ENCODE peak calls at places on chromosomes 3 and 15, in nine cellular contexts. One of them, this sample, is unnamed.

GRCh38 chr3:31066999-31067398 is 172.5 kb upstream of the GADL1 start:
- DNase-seq in stomach: no peak
- DNase-seq in A549: no peak
- DNase-seq in upper lobe of left lung: no peak
- DNase-seq in transverse colon: no peak
- DNase-seq in tibial nerve: no peak
- DNase-seq in H1: no peak
- DNase-seq in esophagus muscularis mucosa: no peak
- DNase-seq in ovary: no peak
- DNase-seq in this sample: peak

GRCh38 chr15:94282269-94283250 is 51.2 kb downstream of the MCTP2 start:
- DNase-seq in stomach: no peak
- DNase-seq in A549: no peak
- DNase-seq in upper lobe of left lung: no peak
- DNase-seq in transverse colon: no peak
- DNase-seq in tibial nerve: no peak
- DNase-seq in H1: no peak
- DNase-seq in esophagus muscularis mucosa: no peak
- DNase-seq in ovary: no peak
- DNase-seq in this sample: no peak

GRCh38 chr15:89936051-89936792 is 23.5 kb upstream of the ARPIN start:
- DNase-seq in stomach: no peak
- DNase-seq in A549: no peak
- DNase-seq in upper lobe of left lung: no peak
- DNase-seq in transverse colon: no peak
- DNase-seq in tibial nerve: no peak
- DNase-seq in H1: no peak
- DNase-seq in esophagus muscularis mucosa: no peak
- DNase-seq in ovary: no peak
- DNase-seq in this sample: no peak

GRCh38 chr15:68224546-68225250 is 4.8 kb downstream of the CLN6 start:
- DNase-seq in stomach: peak
- DNase-seq in A549: no peak
- DNase-seq in upper lobe of left lung: no peak
- DNase-seq in transverse colon: no peak
- DNase-seq in tibial nerve: no peak
- DNase-seq in H1: no peak
- DNase-seq in esophagus muscularis mucosa: peak
- DNase-seq in ovary: no peak
- DNase-seq in this sample: peak

GRCh38 chr3:71294919-71295318 is 288.6 kb downstream of the FOXP1 start:
- DNase-seq in stomach: no peak
- DNase-seq in A549: no peak
- DNase-seq in upper lobe of left lung: no peak
- DNase-seq in transverse colon: no peak
- DNase-seq in tibial nerve: no peak
- DNase-seq in H1: no peak
- DNase-seq in esophagus muscularis mucosa: no peak
- DNase-seq in ovary: no peak
- DNase-seq in this sample: no peak

GRCh38 chr15:69497076-69497475 is 44.5 kb downstream of the RPLP1 start:
- DNase-seq in stomach: no peak
- DNase-seq in A549: no peak
- DNase-seq in upper lobe of left lung: no peak
- DNase-seq in transverse colon: no peak
- DNase-seq in tibial nerve: no peak
- DNase-seq in H1: no peak
- DNase-seq in esophagus muscularis mucosa: no peak
- DNase-seq in ovary: no peak
- DNase-seq in this sample: peak

GRCh38 chr3:50630916-50631315 is 14.0 kb downstream of the MAPKAPK3 start:
- DNase-seq in stomach: no peak
- DNase-seq in A549: no peak
- DNase-seq in upper lobe of left lung: no peak
- DNase-seq in transverse colon: no peak
- DNase-seq in tibial nerve: no peak
- DNase-seq in H1: no peak
- DNase-seq in esophagus muscularis mucosa: no peak
- DNase-seq in ovary: no peak
- DNase-seq in this sample: no peak

GRCh38 chr15:44729394-44729913 is 6.9 kb upstream of the TRIM69 start:
- DNase-seq in stomach: peak
- DNase-seq in A549: no peak
- DNase-seq in upper lobe of left lung: no peak
- DNase-seq in transverse colon: peak
- DNase-seq in tibial nerve: no peak
- DNase-seq in H1: no peak
- DNase-seq in esophagus muscularis mucosa: no peak
- DNase-seq in ovary: no peak
- DNase-seq in this sample: peak

GRCh38 chr15:39666671-39667070 is 85.8 kb downstream of the THBS1 start:
- DNase-seq in stomach: no peak
- DNase-seq in A549: no peak
- DNase-seq in upper lobe of left lung: no peak
- DNase-seq in transverse colon: no peak
- DNase-seq in tibial nerve: no peak
- DNase-seq in H1: no peak
- DNase-seq in esophagus muscularis mucosa: no peak
- DNase-seq in ovary: no peak
- DNase-seq in this sample: no peak

GRCh38 chr3:11907667-11908660 is 61.3 kb upstream of the TAMM41 start:
- DNase-seq in stomach: no peak
- DNase-seq in A549: no peak
- DNase-seq in upper lobe of left lung: peak
- DNase-seq in transverse colon: no peak
- DNase-seq in tibial nerve: no peak
- DNase-seq in H1: no peak
- DNase-seq in esophagus muscularis mucosa: no peak
- DNase-seq in ovary: no peak
- DNase-seq in this sample: no peak

GRCh38 chr15:41971893-41972340 is 440 bp downstream of the EHD4 start:
- DNase-seq in stomach: peak
- DNase-seq in A549: no peak
- DNase-seq in upper lobe of left lung: peak
- DNase-seq in transverse colon: no peak
- DNase-seq in tibial nerve: no peak
- DNase-seq in H1: no peak
- DNase-seq in esophagus muscularis mucosa: no peak
- DNase-seq in ovary: peak
- DNase-seq in this sample: no peak

GRCh38 chr15:55535436-55535835 is 27.4 kb upstream of the DNAAF4 start:
- DNase-seq in stomach: no peak
- DNase-seq in A549: no peak
- DNase-seq in upper lobe of left lung: no peak
- DNase-seq in transverse colon: no peak
- DNase-seq in tibial nerve: no peak
- DNase-seq in H1: no peak
- DNase-seq in esophagus muscularis mucosa: no peak
- DNase-seq in ovary: no peak
- DNase-seq in this sample: peak

GRCh38 chr3:52087728-52088127 is 31.4 kb upstream of the DUSP7 start:
- DNase-seq in stomach: no peak
- DNase-seq in A549: no peak
- DNase-seq in upper lobe of left lung: no peak
- DNase-seq in transverse colon: no peak
- DNase-seq in tibial nerve: no peak
- DNase-seq in H1: no peak
- DNase-seq in esophagus muscularis mucosa: no peak
- DNase-seq in ovary: no peak
- DNase-seq in this sample: no peak

GRCh38 chr15:89177633-89178306 is 43.6 kb downstream of the RLBP1 start:
- DNase-seq in stomach: peak
- DNase-seq in A549: peak
- DNase-seq in upper lobe of left lung: no peak
- DNase-seq in transverse colon: peak
- DNase-seq in tibial nerve: peak
- DNase-seq in H1: no peak
- DNase-seq in esophagus muscularis mucosa: no peak
- DNase-seq in ovary: peak
- DNase-seq in this sample: no peak

GRCh38 chr15:88800026-88800425 is 3.2 kb upstream of the ACAN start:
- DNase-seq in stomach: no peak
- DNase-seq in A549: peak
- DNase-seq in upper lobe of left lung: no peak
- DNase-seq in transverse colon: no peak
- DNase-seq in tibial nerve: no peak
- DNase-seq in H1: no peak
- DNase-seq in esophagus muscularis mucosa: no peak
- DNase-seq in ovary: no peak
- DNase-seq in this sample: no peak

GRCh38 chr3:33915796-33916589 is 117.6 kb downstream of the PDCD6IP start:
- DNase-seq in stomach: no peak
- DNase-seq in A549: peak
- DNase-seq in upper lobe of left lung: no peak
- DNase-seq in transverse colon: no peak
- DNase-seq in tibial nerve: no peak
- DNase-seq in H1: peak
- DNase-seq in esophagus muscularis mucosa: no peak
- DNase-seq in ovary: no peak
- DNase-seq in this sample: no peak

GRCh38 chr3:112247900-112248299 is 46.1 kb downstream of the SLC9C1 start:
- DNase-seq in stomach: no peak
- DNase-seq in A549: no peak
- DNase-seq in upper lobe of left lung: no peak
- DNase-seq in transverse colon: no peak
- DNase-seq in tibial nerve: no peak
- DNase-seq in H1: no peak
- DNase-seq in esophagus muscularis mucosa: no peak
- DNase-seq in ovary: no peak
- DNase-seq in this sample: no peak

GRCh38 chr3:96434616-96435015 is 379.8 kb upstream of the EPHA6 start:
- DNase-seq in stomach: no peak
- DNase-seq in A549: no peak
- DNase-seq in upper lobe of left lung: no peak
- DNase-seq in transverse colon: no peak
- DNase-seq in tibial nerve: no peak
- DNase-seq in H1: no peak
- DNase-seq in esophagus muscularis mucosa: no peak
- DNase-seq in ovary: no peak
- DNase-seq in this sample: no peak

GRCh38 chr3:72907851-72908620 is 20.2 kb downstream of the GXYLT2 start:
- DNase-seq in stomach: no peak
- DNase-seq in A549: peak
- DNase-seq in upper lobe of left lung: no peak
- DNase-seq in transverse colon: no peak
- DNase-seq in tibial nerve: no peak
- DNase-seq in H1: no peak
- DNase-seq in esophagus muscularis mucosa: no peak
- DNase-seq in ovary: peak
- DNase-seq in this sample: no peak

DNA sequence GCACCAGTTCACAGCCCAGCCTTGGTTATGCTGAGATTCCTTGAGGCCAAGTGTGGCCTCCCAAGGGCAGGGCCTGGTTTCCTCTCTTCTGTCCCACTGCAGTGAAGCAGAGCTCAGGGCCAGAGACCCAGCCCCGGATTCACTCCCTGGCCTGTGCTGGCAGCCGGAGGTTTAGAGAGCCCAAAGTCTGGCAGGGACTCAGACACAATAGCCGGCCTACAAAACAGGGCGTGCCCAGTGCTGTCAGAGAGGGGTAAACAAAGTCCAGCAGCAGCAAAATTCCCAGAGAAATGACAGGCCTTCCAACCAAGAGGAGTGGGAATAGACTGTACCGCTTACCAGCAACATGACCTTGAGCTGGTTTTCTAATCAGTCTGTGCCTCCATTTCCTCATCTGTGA is 14.0 kb downstream of the VIPR1 start:
- DNase-seq in stomach: peak
- DNase-seq in A549: no peak
- DNase-seq in upper lobe of left lung: no peak
- DNase-seq in transverse colon: peak
- DNase-seq in tibial nerve: no peak
- DNase-seq in H1: no peak
- DNase-seq in esophagus muscularis mucosa: no peak
- DNase-seq in ovary: no peak
- DNase-seq in this sample: no peak
- H3K27ac ChIP-seq in stomach: no peak
- H3K27ac ChIP-seq in A549: no peak
- H3K27ac ChIP-seq in upper lobe of left lung: peak
- H3K27ac ChIP-seq in transverse colon: peak
- H3K27ac ChIP-seq in tibial nerve: no peak
- H3K27ac ChIP-seq in H1: no peak
- H3K27ac ChIP-seq in esophagus muscularis mucosa: no peak
- H3K27ac ChIP-seq in ovary: no peak
- H3K27ac ChIP-seq in this sample: peak

DNA sequence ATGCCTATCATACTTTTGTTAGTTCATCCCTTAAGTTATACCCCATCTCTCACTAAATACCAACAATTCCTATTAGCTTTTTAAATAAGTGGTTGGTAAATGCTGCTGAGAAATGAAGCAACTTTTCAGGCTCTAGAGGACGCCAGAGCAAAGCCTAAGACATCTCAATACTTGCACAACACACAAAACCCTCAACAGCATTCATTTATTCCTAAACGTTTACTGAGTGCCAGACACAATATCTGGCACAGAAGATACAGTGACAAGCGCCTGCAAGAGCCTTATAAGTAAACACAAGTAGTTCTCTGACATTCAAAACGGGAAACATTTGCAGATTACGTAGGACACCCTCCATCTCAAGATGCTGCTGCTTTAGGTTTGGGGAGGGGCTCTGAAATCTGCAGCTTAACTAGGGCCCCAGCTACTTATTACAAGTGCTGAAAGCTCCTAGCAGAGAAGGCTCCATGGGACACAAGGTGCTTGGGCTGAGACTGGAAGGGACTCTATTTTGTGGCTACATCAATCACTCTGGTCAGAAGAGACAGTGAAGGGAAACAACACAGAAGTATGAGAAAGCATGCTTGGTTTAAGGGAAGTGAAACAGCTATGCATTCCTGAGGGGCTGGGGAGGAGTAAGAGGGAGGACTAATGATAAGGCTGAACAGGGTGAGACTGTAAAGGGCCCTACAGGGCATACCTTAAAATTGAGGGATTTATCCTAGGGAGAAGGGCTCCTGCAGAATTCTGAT is 311.3 kb downstream of the PLCL2 start:
- DNase-seq in stomach: no peak
- DNase-seq in A549: no peak
- DNase-seq in upper lobe of left lung: no peak
- DNase-seq in transverse colon: no peak
- DNase-seq in tibial nerve: no peak
- DNase-seq in H1: no peak
- DNase-seq in esophagus muscularis mucosa: no peak
- DNase-seq in ovary: no peak
- DNase-seq in this sample: no peak
- TF ChIP-seq CTCF in stomach: no peak
- TF ChIP-seq CTCF in A549: no peak
- TF ChIP-seq CTCF in upper lobe of left lung: no peak
- TF ChIP-seq CTCF in transverse colon: no peak
- TF ChIP-seq CTCF in tibial nerve: no peak
- TF ChIP-seq CTCF in H1: peak
- TF ChIP-seq CTCF in esophagus muscularis mucosa: no peak
- TF ChIP-seq CTCF in ovary: no peak
- TF ChIP-seq CTCF in this sample: no peak

GRCh38 chr3:13526626-13526949 is 22.3 kb upstream of the FBLN2 start:
- DNase-seq in stomach: no peak
- DNase-seq in A549: no peak
- DNase-seq in upper lobe of left lung: no peak
- DNase-seq in transverse colon: no peak
- DNase-seq in tibial nerve: no peak
- DNase-seq in H1: no peak
- DNase-seq in esophagus muscularis mucosa: no peak
- DNase-seq in ovary: no peak
- DNase-seq in this sample: no peak
- TF ChIP-seq EP300 in stomach: no peak
- TF ChIP-seq EP300 in A549: no peak
- TF ChIP-seq EP300 in upper lobe of left lung: no peak
- TF ChIP-seq EP300 in transverse colon: no peak
- TF ChIP-seq EP300 in tibial nerve: no peak
- TF ChIP-seq EP300 in H1: no peak
- TF ChIP-seq EP300 in esophagus muscularis mucosa: no peak
- TF ChIP-seq EP300 in ovary: no peak
- TF ChIP-seq EP300 in this sample: no peak

GRCh38 chr3:124118397-124118796 is 126.5 kb upstream of the ROPN1 start:
- DNase-seq in stomach: no peak
- DNase-seq in A549: no peak
- DNase-seq in upper lobe of left lung: no peak
- DNase-seq in transverse colon: no peak
- DNase-seq in tibial nerve: no peak
- DNase-seq in H1: no peak
- DNase-seq in esophagus muscularis mucosa: no peak
- DNase-seq in ovary: no peak
- DNase-seq in this sample: no peak
- H3K27ac ChIP-seq in stomach: no peak
- H3K27ac ChIP-seq in A549: no peak
- H3K27ac ChIP-seq in upper lobe of left lung: no peak
- H3K27ac ChIP-seq in transverse colon: no peak
- H3K27ac ChIP-seq in tibial nerve: no peak
- H3K27ac ChIP-seq in H1: no peak
- H3K27ac ChIP-seq in esophagus muscularis mucosa: no peak
- H3K27ac ChIP-seq in ovary: no peak
- H3K27ac ChIP-seq in this sample: no peak